ENCODE peak calls at places on chromosomes 6 and 20, in ten cellular contexts. G is stimulated activated CD8-positive, alpha-beta memory T cell treated with anti-CD3 and anti-CD28 coated beads, Interleukin-7, amount 100 ng/mL, for 1 hour; S is fibroblast of the aortic adventitia; X is left ventricle myocardium superior; B is HTR-8/SVneo; A is GM12865; Z is T-helper 9 cell; I is neural progenitor cell; U is AG04450; W is amniotic stem cell. T is an unnamed sample.

GRCh38 chr20:23629017-23629541 is 8.7 kb downstream of the CST3 start:
- DNase-seq in U (peak), W (no peak), A (no peak), X (no peak), B (no peak), S (peak), Z (no peak), I (no peak), G (no peak), T (no peak)

GRCh38 chr6:29797120-29797519 is 30.5 kb upstream of the HLA-G start:
- DNase-seq in U (no peak), W (peak), Z (no peak), B (no peak), I (no peak), S (peak), A (no peak), G (no peak), X (no peak), T (no peak)

GRCh38 chr20:56676679-56677078 is 47.6 kb downstream of the TFAP2C start:
- DNase-seq in X (no peak), S (no peak), G (no peak), Z (no peak), A (no peak), I (no peak), U (no peak), B (no peak), W (no peak), T (no peak)

GRCh38 chr6:135118142-135118730 is 62.9 kb upstream of the MYB start:
- DNase-seq in U (no peak), X (no peak), Z (no peak), B (no peak), W (no peak), I (no peak), A (no peak), S (no peak), G (no peak), T (no peak)

GRCh38 chr20:46757754-46758678 is 48.6 kb downstream of the SLC2A10 start:
- DNase-seq in A (peak), G (peak), I (peak), B (peak), X (peak), U (no peak), Z (peak), W (peak), S (peak), T (peak)

GRCh38 chr20:48846516-48847492 is 19.0 kb upstream of the PREX1 start:
- DNase-seq in U (no peak), G (no peak), A (peak), W (no peak), S (peak), B (peak), Z (no peak), I (peak), X (no peak), T (no peak)

GRCh38 chr6:69796081-69796626 is 656 bp downstream of the LMBRD1 start:
- DNase-seq in A (peak), U (no peak), X (no peak), I (peak), W (no peak), G (peak), S (peak), Z (peak), B (peak), T (peak)

GRCh38 chr6:11702039-11702795 is 76.4 kb downstream of the ADTRP start:
- DNase-seq in X (no peak), S (peak), W (no peak), Z (no peak), A (no peak), B (peak), G (no peak), U (no peak), I (no peak), T (no peak)

GRCh38 chr6:43972915-43973304 is 154.3 kb downstream of the MRPL14 start:
- DNase-seq in S (peak), U (peak), B (no peak), Z (no peak), I (no peak), A (no peak), W (peak), G (no peak), X (peak), T (no peak)

GRCh38 chr6:54191460-54191859 is 80.2 kb downstream of the MLIP start:
- DNase-seq in G (no peak), U (peak), A (no peak), Z (no peak), B (no peak), I (no peak), X (no peak), W (no peak), S (peak), T (no peak)

GRCh38 chr6:28248916-28249315 is 3.2 kb downstream of the ZKSCAN4 start:
- DNase-seq in W (no peak), X (no peak), U (no peak), A (no peak), Z (no peak), B (no peak), I (no peak), S (no peak), G (no peak), T (no peak)

GRCh38 chr20:50828363-50829136 is 33.7 kb downstream of the BCAS4 start:
- DNase-seq in B (no peak), X (no peak), W (no peak), G (no peak), I (no peak), S (no peak), Z (no peak), U (no peak), A (no peak), T (no peak)

GRCh38 chr20:15702161-15702560 is 871.1 kb downstream of the KIF16B start:
- DNase-seq in Z (no peak), X (no peak), G (no peak), W (no peak), S (no peak), U (no peak), I (no peak), B (no peak), A (no peak), T (no peak)

T was measured in CD4-positive, alpha-beta memory T cell.